ENCODE peak calls at places on chromosomes 6 and 20, in six cellular contexts. Z, J, P, G, O and N are unnamed samples.

GRCh38 chr6:151075527-151075926 is 164.2 kb upstream of the AKAP12 start:
- DNase-seq in G (no peak), Z (no peak), O (no peak), J (no peak), P (no peak), N (no peak)

GRCh38 chr6:21281366-21281765 is 312.2 kb upstream of the SOX4 start:
- DNase-seq in G (no peak), O (no peak), P (no peak), Z (no peak), J (no peak), N (no peak)

GRCh38 chr6:106631356-106631755 is 2.0 kb downstream of the QRSL1 start:
- DNase-seq in J (no peak), Z (no peak), G (no peak), P (no peak), O (no peak), N (no peak)

GRCh38 chr6:68778356-68779020 is 143.4 kb downstream of the ADGRB3 start:
- DNase-seq in P (peak), G (no peak), O (peak), J (no peak), Z (peak), N (no peak)

GRCh38 chr20:57195023-57195758 is 71.2 kb downstream of the BMP7 start:
- DNase-seq in J (no peak), P (peak), Z (no peak), G (no peak), O (peak), N (no peak)

GRCh38 chr20:20743511-20744169 is 31.2 kb upstream of the RALGAPA2 start:
- DNase-seq in J (peak), P (peak), O (no peak), G (no peak), Z (peak), N (no peak)

GRCh38 chr20:21105429-21106170 is 558 bp downstream of the LINC00237 start:
- DNase-seq in O (no peak), J (no peak), G (no peak), Z (no peak), P (no peak), N (no peak)

GRCh38 chr6:15429146-15430110 is 183.6 kb downstream of the JARID2 start:
- DNase-seq in J (no peak), G (no peak), Z (no peak), P (peak), O (no peak), N (no peak)

GRCh38 chr6:113654396-113654795 is 202.7 kb upstream of the MARCKS start:
- DNase-seq in P (peak), Z (no peak), J (peak), O (peak), G (no peak), N (no peak)

GRCh38 chr6:167998206-167998605 is 735 bp downstream of the KIF25 start:
- DNase-seq in G (no peak), J (no peak), O (no peak), P (no peak), Z (no peak), N (no peak)

GRCh38 chr6:132763269-132763668 is 5.6 kb upstream of the VNN2 start:
- DNase-seq in Z (no peak), P (no peak), J (no peak), G (peak), O (no peak), N (peak)

GRCh38 chr20:41374568-41374920 is 7.9 kb upstream of the EMILIN3 start:
- DNase-seq in J (no peak), G (no peak), Z (no peak), O (no peak), P (no peak), N (no peak)

GRCh38 chr20:23752481-23753193 is 1.9 kb upstream of the CST1 start:
- DNase-seq in G (no peak), P (no peak), O (no peak), J (no peak), Z (no peak), N (no peak)

GRCh38 chr20:1894951-1895673 is at the start of gene SIRPA:
- DNase-seq in G (no peak), J (peak), Z (peak), P (peak), O (peak), N (no peak)

GRCh38 chr20:43799150-43799711 is 72.4 kb upstream of the GTSF1L start:
- DNase-seq in Z (no peak), P (no peak), J (no peak), G (peak), O (no peak), N (no peak)

GRCh38 chr20:1177680-1178079 is 7.1 kb downstream of the TMEM74B start:
- DNase-seq in J (no peak), Z (peak), G (no peak), O (no peak), P (no peak), N (no peak)

GRCh38 chr6:160170018-160170680 is 48.5 kb downstream of the SLC22A1 start:
- DNase-seq in Z (no peak), O (no peak), G (no peak), J (no peak), P (no peak), N (no peak)

GRCh38 chr6:108115598-108116058 is 41.1 kb upstream of the OSTM1 start:
- DNase-seq in O (no peak), Z (peak), P (no peak), J (peak), G (peak), N (no peak)

GRCh38 chr6:11650297-11650696 is 112.7 kb downstream of the TMEM170B start:
- DNase-seq in O (no peak), Z (peak), J (peak), G (no peak), P (peak), N (no peak)

GRCh38 chr6:132270745-132271414 is 130.4 kb downstream of the MOXD1 start:
- DNase-seq in J (peak), G (no peak), O (no peak), Z (no peak), P (no peak), N (no peak)

GRCh38 chr6:101445527-101445926 is 52.0 kb downstream of the GRIK2 start:
- DNase-seq in G (no peak), O (no peak), Z (no peak), J (no peak), P (peak), N (no peak)

GRCh38 chr6:74504941-74505340 is 700.9 kb downstream of the COL12A1 start:
- DNase-seq in Z (no peak), O (no peak), P (no peak), G (no peak), J (no peak), N (no peak)

GRCh38 chr6:33794910-33795615 is 6.1 kb upstream of the LEMD2 start:
- DNase-seq in G (no peak), J (no peak), P (no peak), O (no peak), Z (no peak), N (no peak)

GRCh38 chr6:136761227-136761922 is 30.9 kb downstream of the MAP3K5 start:
- DNase-seq in G (no peak), O (no peak), J (peak), Z (no peak), P (no peak), N (no peak)

GRCh38 chr20:8362457-8362856 is 230.4 kb downstream of the PLCB1 start:
- DNase-seq in J (no peak), O (no peak), Z (no peak), P (no peak), G (no peak), N (no peak)
- TF ChIP-seq CTCF in J (no peak), O (no peak), Z (no peak), P (no peak), G (no peak), N (no peak)

DNA sequence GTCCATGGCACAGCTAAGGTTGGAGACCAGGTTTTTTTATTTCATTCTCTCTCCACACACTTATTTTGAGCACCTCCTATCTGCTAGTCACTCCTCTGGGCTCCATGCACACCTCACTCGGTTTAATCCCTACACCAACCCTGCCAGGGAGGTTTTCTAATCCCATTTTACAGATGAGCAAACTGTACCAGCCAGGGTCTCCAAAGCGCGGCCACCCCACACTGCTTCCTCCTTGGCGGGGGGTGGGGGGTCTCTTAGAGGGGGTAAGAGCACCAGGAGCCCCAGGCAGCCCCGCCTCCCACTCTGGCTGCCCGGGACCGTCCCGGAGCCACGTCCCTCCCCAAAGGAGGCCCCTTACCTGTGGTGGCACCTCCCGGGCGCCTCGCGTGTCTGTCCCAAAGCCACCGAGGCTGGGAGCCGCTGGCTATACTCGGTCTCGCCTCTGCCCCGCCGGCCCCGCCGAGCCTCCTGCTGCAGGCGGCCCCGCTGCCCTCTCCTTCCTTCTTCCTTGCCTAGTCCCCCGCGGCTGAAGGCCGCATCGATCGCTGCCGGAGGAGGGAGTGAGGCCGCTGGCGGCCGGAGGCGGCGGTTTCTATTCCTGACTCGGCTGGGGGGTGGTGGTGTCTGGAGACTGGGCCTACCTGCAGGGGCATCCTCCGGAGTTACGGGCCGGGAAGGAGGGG is at the start of gene KCNS1:
- DNase-seq in Z (peak), O (no peak), P (peak), G (no peak), J (peak), N (no peak)
- TF ChIP-seq CTCF in Z (no peak), O (no peak), P (peak), G (no peak), J (no peak), N (no peak)

GRCh38 chr6:145704153-145704781 is 31.1 kb downstream of the EPM2A start:
- DNase-seq in P (peak), G (no peak), Z (no peak), J (peak), O (peak), N (no peak)
- TF ChIP-seq CTCF in P (peak), G (no peak), Z (peak), J (peak), O (peak), N (no peak)

DNA sequence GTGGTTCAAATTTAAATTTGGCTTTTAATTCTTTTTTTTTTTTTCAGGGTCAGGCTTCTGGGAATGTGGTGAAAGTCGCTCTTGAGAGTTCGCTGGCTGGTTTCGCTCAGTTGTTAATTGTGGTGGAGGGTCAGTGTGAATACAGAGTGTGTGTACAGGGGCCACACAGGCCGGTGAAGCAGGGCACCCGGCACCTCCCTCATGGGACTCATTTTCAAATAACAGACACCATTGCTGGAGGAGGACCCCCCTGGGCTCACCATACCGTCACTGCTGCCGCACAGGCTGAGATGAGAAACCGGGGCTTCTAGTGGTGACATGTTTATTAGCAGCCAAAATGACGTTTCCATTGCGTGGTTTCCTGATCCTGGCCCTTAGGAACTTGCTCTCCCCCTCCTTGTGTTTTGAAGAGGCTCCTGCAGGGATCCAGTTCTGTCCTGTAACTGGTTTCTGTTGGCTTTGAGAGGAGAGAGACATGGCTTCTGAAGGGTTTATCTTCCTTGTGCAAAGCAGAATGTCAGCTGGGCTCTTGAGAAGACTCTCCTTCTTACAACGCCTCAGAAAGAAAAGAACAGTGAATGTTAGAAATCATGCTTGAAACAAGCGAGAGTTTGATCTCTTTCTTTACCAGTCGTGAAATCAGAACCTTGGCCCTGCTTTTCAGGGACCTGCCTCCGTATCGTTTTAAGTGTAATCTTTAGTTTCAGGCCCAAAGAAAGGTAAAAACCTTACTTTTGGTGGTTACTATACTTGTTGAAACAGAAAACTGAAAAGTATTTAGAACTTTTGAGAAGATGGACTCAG is 37.8 kb downstream of the DUSP22 start:
- DNase-seq in Z (no peak), P (peak), G (no peak), J (no peak), O (no peak), N (peak)
- TF ChIP-seq CTCF in Z (no peak), P (no peak), G (no peak), J (no peak), O (no peak), N (no peak)

GRCh38 chr6:159110013-159110412 is 59.2 kb upstream of the FNDC1 start:
- DNase-seq in Z (peak), G (no peak), P (peak), J (peak), O (no peak), N (no peak)
- TF ChIP-seq CTCF in Z (peak), G (peak), P (peak), J (peak), O (peak), N (peak)

GRCh38 chr6:39453236-39453635 is 130.7 kb upstream of the KCNK16 start:
- DNase-seq in O (no peak), P (peak), J (no peak), Z (no peak), G (no peak), N (no peak)

GRCh38 chr6:39453956-39454524 is 131.5 kb upstream of the KCNK16 start:
- DNase-seq in J (no peak), Z (no peak), P (no peak), O (no peak), G (no peak), N (no peak)

GRCh38 chr6:39452306-39452705 is 129.8 kb upstream of the KCNK16 start:
- DNase-seq in P (peak), G (no peak), J (no peak), O (peak), Z (no peak), N (no peak)

GRCh38 chr6:39452746-39453145 is 130.2 kb upstream of the KCNK16 start:
- DNase-seq in Z (no peak), O (no peak), J (no peak), G (no peak), P (no peak), N (no peak)

DNA sequence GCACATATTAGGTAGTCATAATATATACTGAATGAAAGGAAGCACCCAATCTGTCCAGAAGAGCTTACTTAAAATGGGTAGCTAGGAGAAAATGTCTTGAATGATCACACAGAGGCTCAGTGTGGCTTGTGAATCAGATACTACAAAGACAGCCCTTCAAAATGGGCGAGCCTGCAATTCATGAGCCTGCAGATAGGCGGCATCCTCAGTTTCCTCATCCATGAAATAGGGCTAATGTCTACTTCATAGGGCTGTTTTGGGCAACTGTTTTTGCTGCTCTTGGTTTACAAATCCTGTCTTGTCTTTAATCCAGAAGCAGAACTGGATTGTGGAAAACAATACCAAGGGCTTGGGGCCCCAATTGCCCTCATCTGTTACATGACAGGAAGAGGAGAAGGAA is 129.3 kb upstream of the KCNK16 start:
- DNase-seq in Z (no peak), P (peak), O (no peak), J (no peak), G (no peak), N (no peak)
- TF ChIP-seq CTCF in Z (peak), P (peak), O (no peak), J (no peak), G (peak), N (no peak)

GRCh38 chr6:40112350-40112749 is 178.1 kb upstream of the MOCS1 start:
- DNase-seq in J (no peak), Z (no peak), G (no peak), P (no peak), O (no peak), N (no peak)
- TF ChIP-seq CTCF in J (no peak), Z (no peak), G (no peak), P (no peak), O (no peak), N (no peak)

GRCh38 chr20:50224553-50225255 is 34.1 kb downstream of the CEBPB start:
- DNase-seq in P (peak), Z (no peak), J (peak), O (no peak), G (no peak), N (no peak)
- TF ChIP-seq CTCF in P (peak), Z (no peak), J (no peak), O (no peak), G (peak), N (no peak)

DNA sequence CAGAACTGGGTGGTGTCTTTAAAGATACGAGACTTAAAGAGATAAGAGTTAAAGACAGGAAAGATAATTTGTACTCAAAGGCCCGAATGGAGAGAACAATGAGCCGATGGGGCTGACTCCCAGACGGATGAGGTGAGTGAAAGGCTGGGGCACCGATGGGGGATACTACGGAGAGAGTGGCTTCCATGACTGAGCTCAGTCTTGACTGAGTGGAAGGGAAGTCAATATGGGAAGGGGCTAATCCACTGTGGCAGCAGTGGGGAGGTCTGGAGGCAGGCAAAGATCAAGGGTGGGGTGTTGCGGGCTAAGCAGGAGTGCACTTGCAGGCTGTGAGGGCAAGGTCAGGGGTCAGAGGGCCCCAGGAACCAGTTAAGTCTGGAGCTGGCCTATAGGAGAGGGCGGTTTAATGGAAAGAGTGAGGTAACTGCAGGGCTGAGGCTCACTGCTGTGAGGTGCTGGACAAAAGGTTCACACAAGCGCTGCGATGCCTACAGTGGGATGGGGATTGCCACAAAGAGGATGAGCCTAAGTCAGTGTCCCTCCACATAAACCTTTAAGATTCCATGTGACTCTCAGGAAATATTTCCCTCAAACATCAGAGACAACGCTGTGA is 42.1 kb downstream of the FAXC start:
- DNase-seq in Z (no peak), P (no peak), G (no peak), J (no peak), O (no peak), N (no peak)
- TF ChIP-seq CTCF in Z (no peak), P (no peak), G (no peak), J (no peak), O (no peak), N (no peak)